ENCODE peak calls at places on chromosome 17, in five cellular contexts. Q, S, F, E and K are unnamed samples.

GRCh38 chr17:17508641-17509591 is 12.7 kb upstream of the RASD1 start:
- DNase-seq in Q (no peak), S (no peak), F (no peak), E (no peak), K (no peak)

GRCh38 chr17:74148446-74148845 is 55.0 kb upstream of the RPL38 start:
- DNase-seq in Q (no peak), S (no peak), E (no peak), F (no peak), K (no peak)

GRCh38 chr17:81519284-81520020 is 6.9 kb upstream of the ACTG1 start:
- DNase-seq in S (no peak), F (no peak), Q (peak), E (peak), K (peak)

GRCh38 chr17:35244345-35245195 is 1.7 kb downstream of the SLFN5 start:
- DNase-seq in S (peak), E (peak), F (peak), Q (peak), K (no peak)

GRCh38 chr17:7651097-7651958 is 602 bp downstream of the ATP1B2 start:
- DNase-seq in S (peak), F (no peak), Q (no peak), E (peak), K (no peak)

GRCh38 chr17:49557204-49558024 is 18.3 kb upstream of the NXPH3 start:
- DNase-seq in E (peak), Q (peak), F (no peak), S (no peak), K (no peak)

GRCh38 chr17:64326030-64326419 is 63.0 kb upstream of the TEX2 start:
- DNase-seq in E (no peak), S (no peak), Q (no peak), F (no peak), K (no peak)

GRCh38 chr17:63821809-63822208 is 5.4 kb upstream of the PSMC5 start:
- DNase-seq in F (no peak), Q (no peak), E (no peak), S (no peak), K (no peak)

GRCh38 chr17:38815576-38816193 is 9.4 kb downstream of the CWC25 start:
- DNase-seq in E (no peak), F (no peak), S (no peak), Q (peak), K (no peak)

GRCh38 chr17:42670199-42670924 is 6.4 kb downstream of the PLEKHH3 start:
- DNase-seq in F (no peak), E (no peak), Q (no peak), S (peak), K (no peak)

GRCh38 chr17:75614006-75614405 is 19.2 kb upstream of the SMIM5 start:
- DNase-seq in S (no peak), E (no peak), Q (no peak), F (no peak), K (no peak)
- TF ChIP-seq CTCF in S (no peak), E (no peak), Q (peak), F (no peak), K (no peak)

DNA sequence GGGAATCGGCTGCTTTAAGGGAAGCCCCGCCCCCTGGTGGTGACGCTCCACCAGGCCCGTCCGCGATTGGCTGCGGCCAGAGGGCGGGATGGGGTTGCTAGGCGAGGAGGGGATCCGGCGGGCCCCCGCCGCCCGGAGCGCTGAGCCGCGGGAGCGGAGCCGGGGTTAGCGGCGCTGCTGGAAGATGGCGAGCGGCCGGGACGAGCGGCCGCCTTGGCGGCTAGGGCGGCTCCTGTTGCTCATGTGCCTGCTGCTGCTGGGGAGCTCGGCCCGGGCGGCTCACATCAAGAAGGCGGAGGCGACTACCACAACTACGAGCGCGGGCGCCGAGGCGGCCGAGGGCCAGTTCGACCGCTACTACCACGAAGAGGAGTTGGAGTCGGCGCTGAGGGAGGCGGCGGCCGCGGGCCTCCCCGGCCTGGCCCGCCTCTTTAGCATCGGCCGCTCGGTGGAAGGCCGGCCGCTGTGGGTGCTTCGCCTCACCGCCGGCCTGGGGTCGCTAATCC is at the start of gene CPD:
- DNase-seq in F (peak), Q (peak), E (peak), S (peak), K (peak)
- TF ChIP-seq CTCF in F (no peak), Q (no peak), E (no peak), S (no peak), K (peak)

GRCh38 chr17:57892820-57893595 is 43.2 kb upstream of the MRPS23 start:
- DNase-seq in S (peak), F (peak), Q (peak), E (peak), K (no peak)
- TF ChIP-seq CTCF in S (no peak), F (no peak), Q (no peak), E (no peak), K (no peak)

GRCh38 chr17:75771334-75772281 is 6.6 kb upstream of the GALK1 start:
- DNase-seq in Q (no peak), F (no peak), E (peak), S (no peak), K (no peak)
- TF ChIP-seq CTCF in Q (peak), F (no peak), E (peak), S (no peak), K (no peak)

GRCh38 chr17:28364665-28365363 is at the start of gene SEBOX:
- DNase-seq in F (no peak), E (no peak), Q (no peak), S (no peak), K (no peak)

GRCh38 chr17:28368306-28368831 is 1.7 kb downstream of the VTN start:
- DNase-seq in F (no peak), S (no peak), Q (no peak), E (peak), K (no peak)

GRCh38 chr17:28367641-28368305 is 2.3 kb downstream of the VTN start:
- DNase-seq in Q (no peak), E (peak), F (no peak), S (no peak), K (no peak)

GRCh38 chr17:28365487-28365886 is 488 bp upstream of the SEBOX start:
- DNase-seq in Q (no peak), F (no peak), E (no peak), S (no peak), K (no peak)

GRCh38 chr17:28366605-28367004 is 1.6 kb upstream of the SEBOX start:
- DNase-seq in S (no peak), F (no peak), Q (no peak), E (no peak), K (no peak)
- TF ChIP-seq CTCF in S (no peak), F (no peak), Q (peak), E (no peak), K (no peak)